ENCODE peak calls at places on chromosomes 16 and 17, in four cellular contexts. One of them, this sample, is unnamed.

GRCh38 chr17:81869221-81870154 is 1.6 kb downstream of the ARHGDIA start:
- DNase-seq in type B pancreatic cell: no peak
- DNase-seq in ascending aorta: no peak
- DNase-seq in stimulated activated CD4-positive, alpha-beta T cell treated with anti-CD3 and anti-CD28 coated beads, Interleukin-2, amount 100 ng/mL, for 24 hours: peak
- DNase-seq in this sample: no peak

GRCh38 chr16:29684671-29685070 is 5.7 kb downstream of the QPRT start:
- DNase-seq in type B pancreatic cell: no peak
- DNase-seq in ascending aorta: no peak
- DNase-seq in stimulated activated CD4-positive, alpha-beta T cell treated with anti-CD3 and anti-CD28 coated beads, Interleukin-2, amount 100 ng/mL, for 24 hours: no peak
- DNase-seq in this sample: no peak

GRCh38 chr17:48194097-48194550 is 86.6 kb downstream of the SNX11 start:
- DNase-seq in type B pancreatic cell: no peak
- DNase-seq in ascending aorta: no peak
- DNase-seq in stimulated activated CD4-positive, alpha-beta T cell treated with anti-CD3 and anti-CD28 coated beads, Interleukin-2, amount 100 ng/mL, for 24 hours: no peak
- DNase-seq in this sample: no peak

GRCh38 chr17:80833952-80834895 is 157.4 kb upstream of the CHMP6 start:
- DNase-seq in type B pancreatic cell: no peak
- DNase-seq in ascending aorta: peak
- DNase-seq in stimulated activated CD4-positive, alpha-beta T cell treated with anti-CD3 and anti-CD28 coated beads, Interleukin-2, amount 100 ng/mL, for 24 hours: no peak
- DNase-seq in this sample: no peak

GRCh38 chr16:88070341-88070740 is 119.1 kb downstream of the BANP start:
- DNase-seq in type B pancreatic cell: no peak
- DNase-seq in ascending aorta: no peak
- DNase-seq in stimulated activated CD4-positive, alpha-beta T cell treated with anti-CD3 and anti-CD28 coated beads, Interleukin-2, amount 100 ng/mL, for 24 hours: no peak
- DNase-seq in this sample: no peak

GRCh38 chr17:80362428-80363119 is 52.4 kb upstream of the ENDOV start:
- DNase-seq in type B pancreatic cell: no peak
- DNase-seq in ascending aorta: no peak
- DNase-seq in stimulated activated CD4-positive, alpha-beta T cell treated with anti-CD3 and anti-CD28 coated beads, Interleukin-2, amount 100 ng/mL, for 24 hours: no peak
- DNase-seq in this sample: no peak

GRCh38 chr16:30967795-30968194 is 10.2 kb downstream of the SETD1A start:
- DNase-seq in type B pancreatic cell: no peak
- DNase-seq in ascending aorta: no peak
- DNase-seq in stimulated activated CD4-positive, alpha-beta T cell treated with anti-CD3 and anti-CD28 coated beads, Interleukin-2, amount 100 ng/mL, for 24 hours: no peak
- DNase-seq in this sample: no peak

GRCh38 chr16:74724820-74725549 is 24.3 kb upstream of the MLKL start:
- DNase-seq in type B pancreatic cell: peak
- DNase-seq in ascending aorta: peak
- DNase-seq in stimulated activated CD4-positive, alpha-beta T cell treated with anti-CD3 and anti-CD28 coated beads, Interleukin-2, amount 100 ng/mL, for 24 hours: no peak
- DNase-seq in this sample: no peak

GRCh38 chr16:3152022-3152272 is 17.1 kb downstream of the ZNF213 start:
- DNase-seq in type B pancreatic cell: no peak
- DNase-seq in ascending aorta: no peak
- DNase-seq in stimulated activated CD4-positive, alpha-beta T cell treated with anti-CD3 and anti-CD28 coated beads, Interleukin-2, amount 100 ng/mL, for 24 hours: no peak
- DNase-seq in this sample: no peak

GRCh38 chr16:75798714-75799113 is 72.4 kb upstream of the CPHXL start:
- DNase-seq in type B pancreatic cell: no peak
- DNase-seq in ascending aorta: no peak
- DNase-seq in stimulated activated CD4-positive, alpha-beta T cell treated with anti-CD3 and anti-CD28 coated beads, Interleukin-2, amount 100 ng/mL, for 24 hours: no peak
- DNase-seq in this sample: no peak

GRCh38 chr17:79053251-79053925 is 21.2 kb upstream of the ENGASE start:
- DNase-seq in type B pancreatic cell: no peak
- DNase-seq in ascending aorta: no peak
- DNase-seq in stimulated activated CD4-positive, alpha-beta T cell treated with anti-CD3 and anti-CD28 coated beads, Interleukin-2, amount 100 ng/mL, for 24 hours: no peak
- DNase-seq in this sample: no peak

GRCh38 chr17:65987988-65988387 is 203.9 kb downstream of the CEP112 start:
- DNase-seq in type B pancreatic cell: no peak
- DNase-seq in ascending aorta: no peak
- DNase-seq in stimulated activated CD4-positive, alpha-beta T cell treated with anti-CD3 and anti-CD28 coated beads, Interleukin-2, amount 100 ng/mL, for 24 hours: no peak
- DNase-seq in this sample: no peak

GRCh38 chr16:89036776-89037175 is 56.9 kb upstream of the ACSF3 start:
- DNase-seq in type B pancreatic cell: no peak
- DNase-seq in ascending aorta: no peak
- DNase-seq in stimulated activated CD4-positive, alpha-beta T cell treated with anti-CD3 and anti-CD28 coated beads, Interleukin-2, amount 100 ng/mL, for 24 hours: no peak
- DNase-seq in this sample: no peak

GRCh38 chr17:42174126-42174783 is 6.7 kb downstream of the KCNH4 start:
- DNase-seq in type B pancreatic cell: no peak
- DNase-seq in ascending aorta: no peak
- DNase-seq in stimulated activated CD4-positive, alpha-beta T cell treated with anti-CD3 and anti-CD28 coated beads, Interleukin-2, amount 100 ng/mL, for 24 hours: no peak
- DNase-seq in this sample: no peak

GRCh38 chr17:44751331-44751730 is 7.5 kb upstream of the ADAM11 start:
- DNase-seq in type B pancreatic cell: no peak
- DNase-seq in ascending aorta: no peak
- DNase-seq in stimulated activated CD4-positive, alpha-beta T cell treated with anti-CD3 and anti-CD28 coated beads, Interleukin-2, amount 100 ng/mL, for 24 hours: no peak
- DNase-seq in this sample: no peak

GRCh38 chr17:48162946-48163506 is 55.5 kb downstream of the SNX11 start:
- DNase-seq in type B pancreatic cell: no peak
- DNase-seq in ascending aorta: no peak
- DNase-seq in stimulated activated CD4-positive, alpha-beta T cell treated with anti-CD3 and anti-CD28 coated beads, Interleukin-2, amount 100 ng/mL, for 24 hours: no peak
- DNase-seq in this sample: no peak

GRCh38 chr16:66001432-66001831 is 365.1 kb upstream of the CDH5 start:
- DNase-seq in type B pancreatic cell: no peak
- DNase-seq in ascending aorta: no peak
- DNase-seq in stimulated activated CD4-positive, alpha-beta T cell treated with anti-CD3 and anti-CD28 coated beads, Interleukin-2, amount 100 ng/mL, for 24 hours: no peak
- DNase-seq in this sample: no peak

GRCh38 chr17:80101946-80102706 is 745 bp downstream of the GAA start:
- DNase-seq in type B pancreatic cell: no peak
- DNase-seq in ascending aorta: no peak
- DNase-seq in stimulated activated CD4-positive, alpha-beta T cell treated with anti-CD3 and anti-CD28 coated beads, Interleukin-2, amount 100 ng/mL, for 24 hours: no peak
- DNase-seq in this sample: no peak

GRCh38 chr17:31541559-31541958 is 150.1 kb downstream of the RAB11FIP4 start:
- DNase-seq in type B pancreatic cell: no peak
- DNase-seq in ascending aorta: no peak
- DNase-seq in stimulated activated CD4-positive, alpha-beta T cell treated with anti-CD3 and anti-CD28 coated beads, Interleukin-2, amount 100 ng/mL, for 24 hours: no peak
- DNase-seq in this sample: no peak

GRCh38 chr16:28027055-28027454 is 36.5 kb downstream of the GSG1L start:
- DNase-seq in type B pancreatic cell: no peak
- DNase-seq in ascending aorta: no peak
- DNase-seq in stimulated activated CD4-positive, alpha-beta T cell treated with anti-CD3 and anti-CD28 coated beads, Interleukin-2, amount 100 ng/mL, for 24 hours: no peak
- DNase-seq in this sample: no peak

GRCh38 chr16:73054131-73054496 is 6.2 kb upstream of the ZFHX3 start:
- DNase-seq in type B pancreatic cell: no peak
- DNase-seq in ascending aorta: no peak
- DNase-seq in stimulated activated CD4-positive, alpha-beta T cell treated with anti-CD3 and anti-CD28 coated beads, Interleukin-2, amount 100 ng/mL, for 24 hours: no peak
- DNase-seq in this sample: no peak

GRCh38 chr16:28090646-28091377 is 27.3 kb upstream of the GSG1L start:
- DNase-seq in type B pancreatic cell: no peak
- DNase-seq in ascending aorta: no peak
- DNase-seq in stimulated activated CD4-positive, alpha-beta T cell treated with anti-CD3 and anti-CD28 coated beads, Interleukin-2, amount 100 ng/mL, for 24 hours: no peak
- DNase-seq in this sample: no peak

GRCh38 chr17:9110501-9110900 is 89.2 kb downstream of the NTN1 start:
- DNase-seq in type B pancreatic cell: no peak
- DNase-seq in ascending aorta: no peak
- DNase-seq in stimulated activated CD4-positive, alpha-beta T cell treated with anti-CD3 and anti-CD28 coated beads, Interleukin-2, amount 100 ng/mL, for 24 hours: no peak
- DNase-seq in this sample: no peak

GRCh38 chr17:18246880-18247612 is 11.5 kb downstream of the FLII start:
- DNase-seq in type B pancreatic cell: no peak
- DNase-seq in ascending aorta: no peak
- DNase-seq in stimulated activated CD4-positive, alpha-beta T cell treated with anti-CD3 and anti-CD28 coated beads, Interleukin-2, amount 100 ng/mL, for 24 hours: peak
- DNase-seq in this sample: no peak

GRCh38 chr17:72502111-72502939 is 381.5 kb downstream of the SOX9 start:
- DNase-seq in type B pancreatic cell: no peak
- DNase-seq in ascending aorta: no peak
- DNase-seq in stimulated activated CD4-positive, alpha-beta T cell treated with anti-CD3 and anti-CD28 coated beads, Interleukin-2, amount 100 ng/mL, for 24 hours: no peak
- DNase-seq in this sample: no peak

GRCh38 chr16:11024333-11025053 is 80.1 kb downstream of the CLEC16A start:
- DNase-seq in type B pancreatic cell: no peak
- DNase-seq in ascending aorta: no peak
- DNase-seq in stimulated activated CD4-positive, alpha-beta T cell treated with anti-CD3 and anti-CD28 coated beads, Interleukin-2, amount 100 ng/mL, for 24 hours: no peak
- DNase-seq in this sample: no peak

GRCh38 chr17:35314415-35315216 is 58.8 kb downstream of the SLFN11 start:
- DNase-seq in type B pancreatic cell: no peak
- DNase-seq in ascending aorta: no peak
- DNase-seq in stimulated activated CD4-positive, alpha-beta T cell treated with anti-CD3 and anti-CD28 coated beads, Interleukin-2, amount 100 ng/mL, for 24 hours: no peak
- DNase-seq in this sample: no peak

GRCh38 chr17:65541453-65541852 is 20.0 kb downstream of the AXIN2 start:
- DNase-seq in type B pancreatic cell: no peak
- DNase-seq in ascending aorta: no peak
- DNase-seq in stimulated activated CD4-positive, alpha-beta T cell treated with anti-CD3 and anti-CD28 coated beads, Interleukin-2, amount 100 ng/mL, for 24 hours: no peak
- DNase-seq in this sample: no peak

GRCh38 chr16:15948532-15949209 is 745 bp upstream of the ABCC1 start:
- DNase-seq in type B pancreatic cell: no peak
- DNase-seq in ascending aorta: no peak
- DNase-seq in stimulated activated CD4-positive, alpha-beta T cell treated with anti-CD3 and anti-CD28 coated beads, Interleukin-2, amount 100 ng/mL, for 24 hours: no peak
- DNase-seq in this sample: no peak

GRCh38 chr17:15501788-15502187 is 34.4 kb upstream of the CDRT4 start:
- DNase-seq in type B pancreatic cell: no peak
- DNase-seq in ascending aorta: no peak
- DNase-seq in stimulated activated CD4-positive, alpha-beta T cell treated with anti-CD3 and anti-CD28 coated beads, Interleukin-2, amount 100 ng/mL, for 24 hours: no peak
- DNase-seq in this sample: no peak